ENCODE peak calls at places on chromosomes 13 and 19, in eight cellular contexts. Z is T-helper 2 cell; H is stimulated activated CD8-positive, alpha-beta memory T cell treated with anti-CD3 and anti-CD28 coated beads, Interleukin-2, amount 100 ng/mL, for 48 hours; B is fibroblast of mammary gland; D is right atrium auricular region; G is activated CD4-positive, CD25-positive, alpha-beta regulatory T cell; X is HT1080; E is Kasumi-1. R is an unnamed sample.

GRCh38 chr13:26508885-26509284 is 48.6 kb upstream of the WASF3 start:
- DNase-seq in E (no peak), Z (no peak), D (peak), X (peak), G (no peak), H (no peak), B (peak), R (no peak)

GRCh38 chr19:10007811-10008211 is 2.5 kb downstream of the COL5A3 start:
- DNase-seq in H (no peak), X (no peak), Z (no peak), B (peak), G (no peak), D (no peak), E (no peak), R (peak)

GRCh38 chr19:52171321-52172169 is at the start of gene ZNF836:
- DNase-seq in Z (peak), X (peak), G (peak), B (peak), H (peak), D (peak), E (peak), R (peak)

GRCh38 chr19:33456845-33457220 is 64.8 kb downstream of the PEPD start:
- DNase-seq in Z (no peak), H (no peak), G (no peak), X (no peak), E (no peak), D (no peak), B (no peak), R (no peak)

GRCh38 chr19:48746738-48747575 is at the start of gene IZUMO1:
- DNase-seq in Z (no peak), X (peak), G (no peak), B (peak), H (no peak), D (peak), E (no peak), R (peak)

GRCh38 chr19:19506592-19506991 is 8.8 kb downstream of the TSSK6 start:
- DNase-seq in Z (no peak), G (no peak), X (no peak), H (no peak), B (no peak), E (no peak), D (no peak), R (no peak)

GRCh38 chr13:49376121-49376520 is 67.7 kb downstream of the CAB39L start:
- DNase-seq in G (no peak), X (no peak), E (no peak), Z (no peak), D (no peak), H (no peak), B (no peak), R (no peak)

GRCh38 chr13:112616586-112617381 is 28.8 kb upstream of the TUBGCP3 start:
- DNase-seq in G (no peak), D (peak), B (peak), H (no peak), X (peak), E (peak), Z (no peak), R (peak)

GRCh38 chr13:97932006-97932405 is 21.5 kb upstream of the IPO5 start:
- DNase-seq in Z (no peak), D (no peak), H (no peak), E (no peak), G (no peak), B (no peak), X (no peak), R (peak)

GRCh38 chr13:77697208-77698103 is at the start of gene SLAIN1:
- DNase-seq in X (no peak), H (peak), B (peak), Z (peak), E (peak), D (peak), G (peak), R (peak)

GRCh38 chr19:2650515-2650914 is 52.0 kb downstream of the GNG7 start:
- DNase-seq in H (no peak), D (no peak), Z (no peak), E (no peak), B (no peak), X (no peak), G (no peak), R (no peak)

GRCh38 chr19:4049432-4049831 is 17.3 kb downstream of the ZBTB7A start:
- DNase-seq in H (no peak), E (no peak), X (no peak), D (no peak), Z (no peak), G (no peak), B (no peak), R (no peak)

GRCh38 chr19:1076951-1077350 is 10.0 kb downstream of the ARHGAP45 start:
- DNase-seq in G (peak), E (peak), D (no peak), H (peak), Z (peak), X (peak), B (no peak), R (no peak)

GRCh38 chr19:57719424-57719823 is 8.0 kb downstream of the ZNF671 start:
- DNase-seq in X (no peak), E (no peak), B (no peak), D (no peak), G (no peak), H (no peak), Z (no peak), R (no peak)

GRCh38 chr13:50075619-50076097 is 60.4 kb downstream of the KCNRG start:
- DNase-seq in E (no peak), Z (no peak), B (peak), D (no peak), G (no peak), X (no peak), H (no peak), R (no peak)

GRCh38 chr19:6832412-6832811 is 55.0 kb upstream of the ADGRE1 start:
- DNase-seq in G (no peak), Z (no peak), D (no peak), H (no peak), E (no peak), X (no peak), B (no peak), R (no peak)